ENCODE peak calls at places on chromosomes 3 and 15, in seven cellular contexts. D, C, T, K, B, S and A are unnamed samples.

GRCh38 chr3:12706504-12707253 is 42.8 kb upstream of the RAF1 start:
- DNase-seq in C (peak), K (peak), B (peak), D (peak), T (peak), S (peak), A (peak)

GRCh38 chr3:158160958-158161357 is 51.1 kb downstream of the RSRC1 start:
- DNase-seq in K (no peak), C (peak), B (no peak), S (no peak), D (peak), T (no peak), A (no peak)

GRCh38 chr3:149541091-149541491 is 66.6 kb downstream of the TM4SF4 start:
- DNase-seq in B (no peak), C (no peak), D (no peak), K (no peak), T (no peak), S (no peak), A (no peak)

GRCh38 chr3:126355251-126355650 is 2.0 kb downstream of the KLF15 start:
- DNase-seq in C (no peak), S (no peak), K (no peak), T (no peak), D (no peak), B (no peak), A (no peak)

GRCh38 chr3:72247645-72248388 is 462.9 kb upstream of the PROK2 start:
- DNase-seq in K (no peak), D (no peak), T (no peak), B (no peak), C (no peak), S (no peak), A (peak)

GRCh38 chr15:39279331-39279730 is 301.5 kb upstream of the THBS1 start:
- DNase-seq in S (no peak), B (no peak), T (no peak), C (no peak), K (no peak), D (no peak), A (no peak)

GRCh38 chr15:35626984-35627383 is 81.0 kb upstream of the DPH6 start:
- DNase-seq in C (no peak), D (no peak), S (no peak), T (no peak), B (no peak), K (no peak), A (no peak)

GRCh38 chr3:101202640-101203039 is 117.7 kb downstream of the IMPG2 start:
- DNase-seq in T (no peak), K (no peak), S (no peak), B (no peak), D (no peak), C (no peak), A (no peak)

GRCh38 chr3:37245003-37245402 is 70.6 kb upstream of the LRRFIP2 start:
- DNase-seq in C (no peak), S (no peak), B (no peak), D (no peak), T (no peak), K (no peak), A (no peak)

GRCh38 chr15:95799286-95800187 is 531.0 kb upstream of the NR2F2 start:
- DNase-seq in B (no peak), T (no peak), C (peak), S (no peak), K (no peak), D (peak), A (no peak)

GRCh38 chr3:62686486-62686885 is 188.7 kb downstream of the CADPS start:
- DNase-seq in B (no peak), K (no peak), C (no peak), S (no peak), D (peak), T (no peak), A (no peak)

GRCh38 chr3:9028134-9028533 is 64.9 kb upstream of the RAD18 start:
- DNase-seq in D (no peak), S (no peak), K (peak), C (peak), T (no peak), B (peak), A (peak)

GRCh38 chr3:151008699-151009098 is 36.2 kb upstream of the CLRN1 start:
- DNase-seq in D (peak), T (no peak), B (no peak), K (no peak), S (no peak), C (peak), A (peak)

GRCh38 chr3:58560771-58561311 is 16.4 kb downstream of the FAM107A start:
- DNase-seq in C (peak), B (no peak), D (peak), T (no peak), K (no peak), S (no peak), A (no peak)

GRCh38 chr3:197367081-197367780 is 68.8 kb upstream of the DLG1 start:
- DNase-seq in C (peak), K (peak), D (peak), S (no peak), T (no peak), B (no peak), A (no peak)

GRCh38 chr3:82087958-82088357 is 326.5 kb upstream of the GBE1 start:
- DNase-seq in S (no peak), T (no peak), C (peak), B (no peak), D (peak), K (no peak), A (no peak)

GRCh38 chr3:138935864-138936762 is 10.8 kb downstream of the FOXL2 start:
- DNase-seq in C (peak), D (peak), K (peak), S (peak), B (peak), T (peak), A (peak)

GRCh38 chr3:173395412-173396181 is 1.9 kb upstream of the NLGN1 start:
- DNase-seq in C (peak), D (peak), T (peak), K (peak), S (no peak), B (peak), A (peak)

GRCh38 chr15:23616536-23616935 is 31.1 kb downstream of the MAGEL2 start:
- DNase-seq in T (no peak), S (no peak), K (no peak), B (no peak), D (no peak), C (no peak), A (no peak)

GRCh38 chr3:177835917-177836316 is 638.6 kb upstream of the TBL1XR1 start:
- DNase-seq in D (peak), S (no peak), K (no peak), B (no peak), T (no peak), C (no peak), A (no peak)

GRCh38 chr3:14811733-14812132 is 7.0 kb upstream of the FGD5 start:
- DNase-seq in C (no peak), K (no peak), S (no peak), D (no peak), B (peak), T (no peak), A (no peak)

GRCh38 chr15:25863067-25863967 is at the start of gene ATP10A:
- DNase-seq in K (no peak), D (peak), T (no peak), B (no peak), S (no peak), C (no peak), A (no peak)

GRCh38 chr3:193095366-193095765 is 145.7 kb upstream of the PLAAT1 start:
- DNase-seq in C (no peak), T (no peak), B (no peak), K (no peak), D (no peak), S (no peak), A (no peak)

GRCh38 chr3:46676601-46677071 is 16.8 kb downstream of the ALS2CL start:
- DNase-seq in T (no peak), S (no peak), D (no peak), K (no peak), B (no peak), C (no peak), A (no peak)

GRCh38 chr3:123499316-123499715 is 50.4 kb upstream of the ADCY5 start:
- DNase-seq in C (no peak), D (no peak), K (no peak), S (no peak), B (no peak), T (no peak), A (no peak)

GRCh38 chr3:113129168-113129567 is 82.2 kb upstream of the BOC start:
- DNase-seq in C (no peak), S (no peak), T (no peak), D (no peak), B (no peak), K (no peak), A (no peak)

GRCh38 chr15:71730277-71731144 is 79.8 kb upstream of the NR2E3 start:
- DNase-seq in B (peak), D (peak), T (peak), S (no peak), K (peak), C (peak), A (peak)

GRCh38 chr3:5187920-5188418 is 462 bp downstream of the EDEM1 start:
- DNase-seq in T (peak), B (no peak), K (no peak), S (no peak), D (peak), C (peak), A (no peak)

GRCh38 chr15:70376929-70377691 is 279.4 kb upstream of the TLE3 start:
- DNase-seq in K (no peak), B (peak), S (no peak), D (no peak), C (peak), T (no peak), A (no peak)

GRCh38 chr15:88652456-88653199 is 13.8 kb downstream of the ISG20 start:
- DNase-seq in K (peak), D (no peak), C (no peak), B (no peak), T (no peak), S (no peak), A (no peak)

GRCh38 chr3:21955406-21955805 is 204.4 kb upstream of the ZNF385D start:
- DNase-seq in D (no peak), K (no peak), C (no peak), B (no peak), T (no peak), S (no peak), A (no peak)

GRCh38 chr3:60979861-60980739 is 271.2 kb downstream of the FHIT start:
- DNase-seq in K (no peak), T (no peak), B (no peak), C (no peak), D (no peak), S (no peak), A (peak)

GRCh38 chr15:96107922-96108321 is 222.6 kb upstream of the NR2F2 start:
- DNase-seq in C (no peak), T (no peak), K (no peak), B (no peak), S (no peak), D (no peak), A (no peak)

GRCh38 chr3:189833996-189834395 is 202.8 kb downstream of the TP63 start:
- DNase-seq in T (no peak), S (no peak), C (peak), B (no peak), D (no peak), K (no peak), A (no peak)

GRCh38 chr3:851098-851790 is 241.6 kb upstream of the CNTN6 start:
- DNase-seq in K (no peak), T (no peak), S (no peak), B (no peak), D (peak), C (peak), A (no peak)

GRCh38 chr3:49498655-49499054 is 28.6 kb downstream of the DAG1 start:
- DNase-seq in B (no peak), D (no peak), S (no peak), K (no peak), C (no peak), T (no peak), A (no peak)